ENCODE peak calls at places on chromosomes 13 and 19, in five cellular contexts. Y, X, U, I and K are unnamed samples.

GRCh38 chr13:110713981-110714797 is 689 bp downstream of the ING1 start:
- DNase-seq in Y (peak), I (no peak), U (peak), X (peak), K (no peak)

GRCh38 chr19:7521551-7522071 is 813 bp upstream of the MCOLN1 start:
- DNase-seq in I (no peak), U (no peak), Y (no peak), X (no peak), K (no peak)

GRCh38 chr13:30910676-30911075 is 4.6 kb downstream of the MEDAG start:
- DNase-seq in I (no peak), U (no peak), Y (no peak), X (no peak), K (no peak)

GRCh38 chr13:91185294-91185863 is 162.1 kb upstream of the MIR17HG start:
- DNase-seq in X (peak), U (no peak), I (no peak), Y (no peak), K (no peak)

GRCh38 chr19:13053761-13054604 is 48.7 kb downstream of the LYL1 start:
- DNase-seq in X (peak), U (no peak), I (no peak), Y (no peak), K (peak)

GRCh38 chr13:108919036-108919907 is 289.9 kb downstream of the MYO16 start:
- DNase-seq in Y (no peak), U (no peak), I (no peak), X (peak), K (no peak)

GRCh38 chr19:17683078-17683477 is 5.1 kb downstream of the UNC13A start:
- DNase-seq in U (no peak), X (no peak), I (no peak), Y (no peak), K (no peak)

GRCh38 chr19:48963371-48964204 is 1.5 kb upstream of the FTL start:
- DNase-seq in U (no peak), X (peak), Y (peak), I (no peak), K (peak)

GRCh38 chr13:36345438-36346221 is 564 bp downstream of the SPART start:
- DNase-seq in Y (no peak), I (no peak), X (no peak), U (no peak), K (peak)

GRCh38 chr19:48959341-48960239 is 4.9 kb downstream of the BAX start:
- DNase-seq in Y (no peak), X (no peak), U (no peak), I (no peak), K (no peak)

GRCh38 chr13:110246530-110246929 is 60.4 kb downstream of the COL4A1 start:
- DNase-seq in U (no peak), I (no peak), Y (no peak), X (no peak), K (no peak)